ENCODE peak calls at places on chromosomes 3 and 15, in seven cellular contexts. W is nephron progenitor cell; T is ovary; H is CD4-positive, alpha-beta T cell; F is RWPE1; M is heart left ventricle; C is neural crest cell. B is an unnamed sample.
A peak's percentile ranks its signal among the peaks of the same experiment; 100 is the strongest.

GRCh38 chr15:56249080-56249479 is 5.4 kb upstream of the RFX7 start:
- DNase-seq in W (no peak), T (no peak), H (no peak), F (peak; percentile 21), M (no peak), C (no peak), B (no peak)

GRCh38 chr3:128568602-128569490 is 75.8 kb upstream of the GATA2 start:
- DNase-seq in W (no peak), T (no peak), H (no peak), F (no peak), M (no peak), C (no peak), B (no peak)

GRCh38 chr3:59749291-59749690 is 699.5 kb upstream of the CFAP20DC start:
- DNase-seq in W (no peak), T (no peak), H (no peak), F (no peak), M (no peak), C (no peak), B (no peak)

GRCh38 chr3:111577798-111578685 is 17.1 kb downstream of the ZBED2 start:
- DNase-seq in W (no peak), T (no peak), H (no peak), F (peak; percentile 78), M (no peak), C (no peak), B (no peak)

GRCh38 chr3:28971156-28971555 is 309.7 kb upstream of the RBMS3 start:
- DNase-seq in W (no peak), T (no peak), H (no peak), F (no peak), M (no peak), C (no peak), B (no peak)

GRCh38 chr3:123143669-123144411 is 57.9 kb upstream of the SEC22A start:
- DNase-seq in W (peak; percentile 34), T (peak; percentile 43), H (no peak), F (no peak), M (no peak), C (no peak), B (no peak)

GRCh38 chr3:27467545-27467944 is 16.6 kb downstream of the SLC4A7 start:
- DNase-seq in W (no peak), T (no peak), H (no peak), F (peak; percentile 24), M (no peak), C (no peak), B (no peak)

GRCh38 chr15:49082960-49083359 is 36.7 kb upstream of the SECISBP2L start:
- DNase-seq in W (no peak), T (no peak), H (no peak), F (no peak), M (no peak), C (no peak), B (no peak)

GRCh38 chr3:194485876-194486539 is 794 bp downstream of the ATP13A3 start:
- DNase-seq in W (no peak), T (peak; percentile 65), H (peak; percentile 32), F (peak; percentile 21), M (peak; percentile 28), C (no peak), B (no peak)
- TF ChIP-seq CTCF in W (no peak), T (no peak), H (no peak), F (no peak), M (no peak), C (peak; percentile 30), B (no peak)

GRCh38 chr3:103136621-103137020 is 701.8 kb downstream of the ZPLD1 start:
- DNase-seq in W (no peak), T (no peak), H (no peak), F (no peak), M (no peak), C (no peak), B (no peak)
- TF ChIP-seq CTCF in W (no peak), T (no peak), H (no peak), F (no peak), M (no peak), C (no peak), B (no peak)

DNA sequence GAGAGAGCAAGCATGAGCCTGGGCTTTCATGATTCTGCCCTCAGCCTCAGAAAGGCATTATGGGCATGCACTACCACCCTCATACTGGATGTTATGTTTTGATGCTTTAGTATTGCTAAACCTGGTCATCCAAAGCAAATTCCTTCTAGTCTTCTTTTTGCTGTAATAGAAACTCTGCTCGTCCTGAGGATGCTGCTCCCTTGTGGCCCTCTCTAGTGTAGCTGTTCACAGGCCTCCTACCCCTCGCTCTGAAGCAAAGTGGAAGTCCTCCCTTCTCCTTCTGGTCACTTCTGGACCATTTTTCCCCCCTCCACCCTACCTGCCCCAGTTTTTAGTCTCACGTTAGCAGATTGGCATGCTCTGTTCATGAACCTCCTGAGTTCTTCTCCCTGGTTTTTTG is 22.9 kb upstream of the CCNL1 start:
- DNase-seq in W (no peak), T (no peak), H (no peak), F (no peak), M (no peak), C (no peak), B (no peak)
- TF ChIP-seq CTCF in W (no peak), T (no peak), H (no peak), F (no peak), M (no peak), C (no peak), B (no peak)

DNA sequence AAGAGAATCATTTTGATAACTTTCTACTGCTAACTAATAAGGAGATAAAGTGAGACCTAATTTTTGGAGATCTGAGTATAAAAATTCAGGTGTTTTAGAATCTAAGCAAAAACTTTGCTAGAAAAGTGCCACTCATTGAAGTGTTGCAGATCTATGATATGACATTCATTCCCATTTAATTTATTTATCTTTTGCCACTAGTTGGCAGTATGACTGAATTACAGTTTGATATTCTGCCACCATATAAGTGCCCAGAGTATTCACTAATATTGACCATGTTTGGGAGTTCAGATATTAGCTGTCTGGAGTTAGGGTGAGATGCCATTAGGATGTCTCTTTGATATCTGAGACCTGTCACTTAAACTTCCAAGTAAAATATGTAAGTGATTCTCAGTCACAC is 251.3 kb upstream of the GBE1 start:
- DNase-seq in W (no peak), T (no peak), H (no peak), F (no peak), M (no peak), C (no peak), B (no peak)
- TF ChIP-seq CTCF in W (no peak), T (no peak), H (no peak), F (peak; percentile 28), M (no peak), C (no peak), B (peak; percentile 29)

B was measured in D721Med.